ENCODE peak calls at places on chromosomes 12 and 14, in six cellular contexts. G is neuronal stem cell, E is NT2/D1, B is HepG2, J is OCI-LY7, R is thoracic aorta. M is an unnamed sample.

GRCh38 chr14:69056389-69056788 is 77.3 kb upstream of the ACTN1 start:
- DNase-seq in G (no peak), E (no peak), B (no peak), J (no peak), R (no peak), M (no peak)

GRCh38 chr14:29243355-29243754 is 476.8 kb downstream of the FOXG1 start:
- DNase-seq in B (no peak), R (no peak), J (no peak), G (no peak), E (no peak), M (no peak)

GRCh38 chr12:111211910-111212757 is 156.8 kb downstream of the PHETA1 start:
- DNase-seq in B (no peak), R (no peak), J (peak; percentile 9), E (peak; percentile 16), G (peak; percentile 61), M (no peak)

GRCh38 chr12:3913278-3913677 is 40.1 kb upstream of the PARP11 start:
- DNase-seq in B (no peak), R (no peak), E (peak; percentile 42), G (no peak), J (no peak), M (no peak)

GRCh38 chr14:96217381-96217913 is 12.8 kb downstream of the BDKRB2 start:
- DNase-seq in J (no peak), E (no peak), G (no peak), B (no peak), R (no peak), M (no peak)

GRCh38 chr12:124507188-124508109 is 60.0 kb downstream of the NCOR2 start:
- DNase-seq in E (no peak), G (no peak), J (no peak), B (no peak), R (no peak), M (no peak)

GRCh38 chr12:52346596-52346995 is 20.7 kb downstream of the KRT85 start:
- DNase-seq in G (no peak), E (no peak), R (no peak), B (no peak), J (no peak), M (no peak)

GRCh38 chr12:77720258-77720657 is 110.4 kb upstream of the NAV3 start:
- DNase-seq in E (no peak), R (no peak), J (peak; percentile 15), B (no peak), G (no peak), M (no peak)

GRCh38 chr12:54409267-54409666 is 9.8 kb downstream of the ITGA5 start:
- DNase-seq in J (no peak), E (no peak), R (no peak), G (no peak), B (no peak), M (no peak)

GRCh38 chr14:97878206-97878605 is 1081.0 kb downstream of the VRK1 start:
- DNase-seq in B (no peak), R (no peak), J (no peak), E (no peak), G (no peak), M (no peak)

GRCh38 chr14:60651936-60652673 is 2.8 kb upstream of the SIX1 start:
- DNase-seq in R (no peak), G (peak; percentile 38), E (no peak), B (no peak), J (no peak), M (no peak)

GRCh38 chr14:67602995-67603545 is 3.0 kb upstream of the PIGH start:
- DNase-seq in B (no peak), R (no peak), J (peak; percentile 68), E (no peak), G (no peak), M (no peak)

GRCh38 chr14:23588884-23589598 is 10.5 kb upstream of the JPH4 start:
- DNase-seq in R (peak; percentile 34), E (peak; percentile 59), B (peak; percentile 98), G (peak; percentile 65), J (peak; percentile 69), M (peak; percentile 94)

GRCh38 chr14:104224516-104225281 is 86.3 kb downstream of the KIF26A start:
- DNase-seq in E (no peak), J (peak; percentile 45), G (no peak), R (no peak), B (no peak), M (no peak)

GRCh38 chr14:22370084-22370847 is 218.8 kb downstream of the DAD1 start:
- DNase-seq in B (no peak), R (peak; percentile 39), J (no peak), E (no peak), G (no peak), M (peak; percentile 69)
- H3K36me3 ChIP-seq in B (no peaks in the 10 kb centered on the region), R (no peaks in the 10 kb centered on the region), J (no peaks in the 10 kb centered on the region), E (no peaks in the 10 kb centered on the region), G (no peaks in the 10 kb centered on the region), M (no peaks in the 10 kb centered on the region)

DNA sequence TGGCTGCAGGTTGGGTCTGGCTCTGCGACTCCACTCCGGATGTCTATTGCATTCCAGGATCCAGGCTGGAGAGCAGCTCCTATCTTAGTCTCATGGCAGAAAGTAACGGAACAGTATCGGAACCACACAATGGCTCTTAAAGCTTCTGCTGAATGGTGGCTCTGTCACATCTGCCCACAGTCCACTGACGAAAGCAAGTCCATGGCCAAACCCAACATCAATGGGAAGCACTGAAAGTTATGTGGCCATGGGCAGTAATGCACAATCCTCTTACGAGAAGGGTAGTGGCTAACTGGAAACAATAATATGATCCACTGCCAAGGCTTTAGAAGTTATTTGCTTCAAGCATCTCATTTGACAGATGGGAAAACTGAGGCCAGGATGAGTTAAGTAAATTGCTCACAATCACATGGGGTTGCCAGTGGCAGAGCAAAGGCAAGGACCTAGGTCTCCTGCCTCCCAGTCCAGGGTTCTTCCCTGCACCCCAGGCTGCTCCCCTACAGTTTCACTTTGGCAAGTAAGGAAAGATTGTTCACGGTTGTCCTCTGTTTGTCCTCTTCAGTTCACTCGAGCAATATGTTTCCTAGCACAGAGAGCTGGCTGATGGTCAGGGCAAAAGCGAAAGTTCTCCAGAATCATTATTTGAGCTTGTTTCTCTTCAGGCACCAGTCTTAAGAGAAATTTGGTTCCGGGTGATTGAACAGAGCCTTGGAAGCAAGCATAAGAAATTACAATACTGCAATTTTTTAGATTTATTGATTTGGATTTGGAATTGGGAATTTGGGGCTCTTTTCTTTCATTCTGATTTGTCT is 54.2 kb downstream of the CKAP4 start:
- DNase-seq in B (no peak), G (no peak), J (no peak), E (no peak), R (no peak), M (no peak)
- H3K4me1 ChIP-seq in B (peaks cover 35% of the 10 kb centered on the region), G (peaks cover 20% of the 10 kb centered on the region), J (no peaks in the 10 kb centered on the region), E (peaks cover 4% of the 10 kb centered on the region), R (peaks cover 22% of the 10 kb centered on the region), M (peaks cover 7% of the 10 kb centered on the region)

GRCh38 chr12:132264086-132265010 is 65.0 kb downstream of the GALNT9 start:
- DNase-seq in R (no peak), G (no peak), B (no peak), E (no peak), J (no peak), M (no peak)

GRCh38 chr12:132263451-132264065 is 65.8 kb downstream of the GALNT9 start:
- DNase-seq in B (no peak), G (no peak), R (no peak), E (no peak), J (no peak), M (no peak)

GRCh38 chr12:132266370-132266769 is 63.0 kb downstream of the GALNT9 start:
- DNase-seq in R (no peak), E (no peak), G (no peak), J (no peak), B (no peak), M (no peak)

GRCh38 chr12:132266802-132267201 is 62.6 kb downstream of the GALNT9 start:
- DNase-seq in R (no peak), J (no peak), G (no peak), E (no peak), B (no peak), M (no peak)

GRCh38 chr12:132265056-132265800 is 64.2 kb downstream of the GALNT9 start:
- DNase-seq in G (no peak), J (no peak), E (no peak), R (no peak), B (no peak), M (no peak)
- H3K36me3 ChIP-seq in G (no peaks in the 10 kb centered on the region), J (no peaks in the 10 kb centered on the region), E (no peaks in the 10 kb centered on the region), R (no peaks in the 10 kb centered on the region), B (no peaks in the 10 kb centered on the region), M (no peaks in the 10 kb centered on the region)

GRCh38 chr12:122086641-122087285 is 8.2 kb downstream of the MLXIP start:
- DNase-seq in J (no peak), B (no peak), R (no peak), E (no peak), G (no peak), M (peak; percentile 45)

GRCh38 chr12:122087431-122088180 is 9.1 kb downstream of the MLXIP start:
- DNase-seq in G (no peak), E (no peak), J (no peak), B (no peak), R (no peak), M (peak; percentile 53)

GRCh38 chr12:122088181-122088810 is 9.7 kb downstream of the MLXIP start:
- DNase-seq in E (no peak), B (no peak), G (no peak), J (no peak), R (no peak), M (no peak)

GRCh38 chr12:122090759-122091535 is 12.4 kb downstream of the MLXIP start:
- DNase-seq in E (no peak), G (no peak), J (no peak), R (no peak), B (no peak), M (peak; percentile 62)

DNA sequence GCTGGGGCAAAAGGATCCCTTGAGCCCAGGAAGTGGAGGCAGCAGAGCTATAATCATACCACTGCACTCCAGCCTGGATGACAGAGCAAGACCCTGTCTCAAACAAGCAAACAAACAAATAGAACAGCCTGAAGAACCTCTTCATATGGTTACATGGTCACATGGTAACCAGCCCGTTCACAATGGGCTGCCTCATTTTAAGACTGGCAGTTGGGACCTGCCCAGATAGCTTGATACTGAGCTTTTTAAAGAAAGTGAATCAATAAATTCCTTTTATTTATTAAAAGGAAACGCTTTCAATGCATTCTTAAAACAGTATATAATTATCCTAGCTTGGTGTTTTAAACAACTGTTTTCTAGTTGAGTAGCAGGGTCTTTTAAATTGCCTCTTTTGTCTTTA is 10.5 kb downstream of the MLXIP start:
- DNase-seq in G (no peak), E (no peak), J (no peak), B (no peak), R (no peak), M (no peak)
- H3K4me1 ChIP-seq in G (peaks cover 11% of the 10 kb centered on the region), E (peaks cover 5% of the 10 kb centered on the region), J (peaks cover 13% of the 10 kb centered on the region), B (peaks cover 14% of the 10 kb centered on the region), R (peaks cover 61% of the 10 kb centered on the region), M (peaks cover 54% of the 10 kb centered on the region)

M was measured in upper lobe of right lung.